ENCODE peak calls at places on chromosomes 4 and X, in seven cellular contexts. One of them, this sample, is unnamed.

GRCh38 chr4:38411092-38411491 is 252.9 kb upstream of the KLF3 start:
- DNase-seq in breast epithelium: no peak
- DNase-seq in fibroblast of pulmonary artery: no peak
- DNase-seq in H9: no peak
- DNase-seq in neural progenitor cell: no peak
- DNase-seq in psoas muscle: no peak
- DNase-seq in BJ: no peak
- DNase-seq in this sample: no peak

GRCh38 chr4:123315617-123316016 is 81.0 kb upstream of the SPRY1 start:
- DNase-seq in breast epithelium: no peak
- DNase-seq in fibroblast of pulmonary artery: no peak
- DNase-seq in H9: no peak
- DNase-seq in neural progenitor cell: no peak
- DNase-seq in psoas muscle: no peak
- DNase-seq in BJ: no peak
- DNase-seq in this sample: no peak

GRCh38 chrX:133783273-133783672 is 202.1 kb downstream of the GPC3 start:
- DNase-seq in breast epithelium: no peak
- DNase-seq in fibroblast of pulmonary artery: no peak
- DNase-seq in H9: no peak
- DNase-seq in neural progenitor cell: no peak
- DNase-seq in psoas muscle: no peak
- DNase-seq in BJ: no peak
- DNase-seq in this sample: no peak

GRCh38 chr4:140809671-140810070 is 53.5 kb upstream of the TBC1D9 start:
- DNase-seq in breast epithelium: no peak
- DNase-seq in fibroblast of pulmonary artery: no peak
- DNase-seq in H9: no peak
- DNase-seq in neural progenitor cell: no peak
- DNase-seq in psoas muscle: no peak
- DNase-seq in BJ: no peak
- DNase-seq in this sample: no peak

GRCh38 chrX:66635360-66635759 is 3.5 kb downstream of the EDA2R start:
- DNase-seq in breast epithelium: no peak
- DNase-seq in fibroblast of pulmonary artery: peak
- DNase-seq in H9: no peak
- DNase-seq in neural progenitor cell: no peak
- DNase-seq in psoas muscle: no peak
- DNase-seq in BJ: peak
- DNase-seq in this sample: no peak

GRCh38 chr4:11428701-11429571 is at the start of gene HS3ST1:
- DNase-seq in breast epithelium: peak
- DNase-seq in fibroblast of pulmonary artery: peak
- DNase-seq in H9: peak
- DNase-seq in neural progenitor cell: peak
- DNase-seq in psoas muscle: peak
- DNase-seq in BJ: no peak
- DNase-seq in this sample: peak

GRCh38 chr4:61401771-61402170 is 201.6 kb downstream of the ADGRL3 start:
- DNase-seq in breast epithelium: no peak
- DNase-seq in fibroblast of pulmonary artery: no peak
- DNase-seq in H9: no peak
- DNase-seq in neural progenitor cell: no peak
- DNase-seq in psoas muscle: no peak
- DNase-seq in BJ: no peak
- DNase-seq in this sample: no peak

GRCh38 chr4:148171596-148171995 is 270.6 kb downstream of the NR3C2 start:
- DNase-seq in breast epithelium: no peak
- DNase-seq in fibroblast of pulmonary artery: no peak
- DNase-seq in H9: no peak
- DNase-seq in neural progenitor cell: peak
- DNase-seq in psoas muscle: no peak
- DNase-seq in BJ: no peak
- DNase-seq in this sample: no peak

GRCh38 chr4:108331905-108332632 is 163.3 kb upstream of the LEF1 start:
- DNase-seq in breast epithelium: no peak
- DNase-seq in fibroblast of pulmonary artery: no peak
- DNase-seq in H9: no peak
- DNase-seq in neural progenitor cell: no peak
- DNase-seq in psoas muscle: no peak
- DNase-seq in BJ: no peak
- DNase-seq in this sample: no peak

GRCh38 chr4:4864940-4865704 is 5.7 kb downstream of the MSX1 start:
- DNase-seq in breast epithelium: no peak
- DNase-seq in fibroblast of pulmonary artery: no peak
- DNase-seq in H9: no peak
- DNase-seq in neural progenitor cell: peak
- DNase-seq in psoas muscle: no peak
- DNase-seq in BJ: no peak
- DNase-seq in this sample: no peak

GRCh38 chrX:115503099-115503498 is 57.9 kb upstream of the PLS3 start:
- DNase-seq in breast epithelium: no peak
- DNase-seq in fibroblast of pulmonary artery: no peak
- DNase-seq in H9: no peak
- DNase-seq in neural progenitor cell: no peak
- DNase-seq in psoas muscle: no peak
- DNase-seq in BJ: no peak
- DNase-seq in this sample: no peak

GRCh38 chr4:47106561-47106960 is 75.2 kb downstream of the GABRB1 start:
- DNase-seq in breast epithelium: no peak
- DNase-seq in fibroblast of pulmonary artery: peak
- DNase-seq in H9: no peak
- DNase-seq in neural progenitor cell: no peak
- DNase-seq in psoas muscle: no peak
- DNase-seq in BJ: no peak
- DNase-seq in this sample: no peak

GRCh38 chr4:126458993-126459392 is 1144.2 kb downstream of the FAT4 start:
- DNase-seq in breast epithelium: no peak
- DNase-seq in fibroblast of pulmonary artery: no peak
- DNase-seq in H9: no peak
- DNase-seq in neural progenitor cell: no peak
- DNase-seq in psoas muscle: no peak
- DNase-seq in BJ: no peak
- DNase-seq in this sample: no peak

GRCh38 chr4:80717204-80717603 is 313.3 kb upstream of the BMP3 start:
- DNase-seq in breast epithelium: no peak
- DNase-seq in fibroblast of pulmonary artery: no peak
- DNase-seq in H9: no peak
- DNase-seq in neural progenitor cell: no peak
- DNase-seq in psoas muscle: no peak
- DNase-seq in BJ: no peak
- DNase-seq in this sample: no peak

GRCh38 chrX:55167124-55167523 is 53.0 kb upstream of the PAGE5 start:
- DNase-seq in breast epithelium: no peak
- DNase-seq in fibroblast of pulmonary artery: no peak
- DNase-seq in H9: no peak
- DNase-seq in neural progenitor cell: no peak
- DNase-seq in psoas muscle: no peak
- DNase-seq in BJ: no peak
- DNase-seq in this sample: no peak

GRCh38 chr4:87677731-87678130 is 27.7 kb downstream of the DMP1 start:
- DNase-seq in breast epithelium: no peak
- DNase-seq in fibroblast of pulmonary artery: no peak
- DNase-seq in H9: no peak
- DNase-seq in neural progenitor cell: no peak
- DNase-seq in psoas muscle: peak
- DNase-seq in BJ: no peak
- DNase-seq in this sample: no peak

GRCh38 chr4:104146048-104146447 is 348.6 kb downstream of the CXXC4 start:
- DNase-seq in breast epithelium: no peak
- DNase-seq in fibroblast of pulmonary artery: no peak
- DNase-seq in H9: no peak
- DNase-seq in neural progenitor cell: no peak
- DNase-seq in psoas muscle: no peak
- DNase-seq in BJ: no peak
- DNase-seq in this sample: no peak

GRCh38 chr4:23945521-23946017 is 55.7 kb upstream of the PPARGC1A start:
- DNase-seq in breast epithelium: peak
- DNase-seq in fibroblast of pulmonary artery: peak
- DNase-seq in H9: no peak
- DNase-seq in neural progenitor cell: no peak
- DNase-seq in psoas muscle: peak
- DNase-seq in BJ: peak
- DNase-seq in this sample: no peak

GRCh38 chr4:149264093-149264733 is 551.4 kb downstream of the IQCM start:
- DNase-seq in breast epithelium: no peak
- DNase-seq in fibroblast of pulmonary artery: peak
- DNase-seq in H9: peak
- DNase-seq in neural progenitor cell: peak
- DNase-seq in psoas muscle: no peak
- DNase-seq in BJ: no peak
- DNase-seq in this sample: peak

GRCh38 chr4:168019019-168019651 is 73.2 kb upstream of the ANXA10 start:
- DNase-seq in breast epithelium: no peak
- DNase-seq in fibroblast of pulmonary artery: peak
- DNase-seq in H9: no peak
- DNase-seq in neural progenitor cell: no peak
- DNase-seq in psoas muscle: no peak
- DNase-seq in BJ: no peak
- DNase-seq in this sample: no peak

GRCh38 chrX:37716502-37717068 is 31.0 kb downstream of the XK start:
- DNase-seq in breast epithelium: no peak
- DNase-seq in fibroblast of pulmonary artery: no peak
- DNase-seq in H9: no peak
- DNase-seq in neural progenitor cell: no peak
- DNase-seq in psoas muscle: no peak
- DNase-seq in BJ: no peak
- DNase-seq in this sample: no peak

GRCh38 chr4:137359691-137360315 is 172.5 kb downstream of the PCDH18 start:
- DNase-seq in breast epithelium: no peak
- DNase-seq in fibroblast of pulmonary artery: no peak
- DNase-seq in H9: no peak
- DNase-seq in neural progenitor cell: no peak
- DNase-seq in psoas muscle: no peak
- DNase-seq in BJ: peak
- DNase-seq in this sample: no peak

GRCh38 chr4:123304151-123305021 is 92.2 kb upstream of the SPRY1 start:
- DNase-seq in breast epithelium: no peak
- DNase-seq in fibroblast of pulmonary artery: no peak
- DNase-seq in H9: peak
- DNase-seq in neural progenitor cell: peak
- DNase-seq in psoas muscle: peak
- DNase-seq in BJ: no peak
- DNase-seq in this sample: no peak

GRCh38 chr4:101762544-101762943 is 28.0 kb upstream of the BANK1 start:
- DNase-seq in breast epithelium: no peak
- DNase-seq in fibroblast of pulmonary artery: no peak
- DNase-seq in H9: no peak
- DNase-seq in neural progenitor cell: no peak
- DNase-seq in psoas muscle: no peak
- DNase-seq in BJ: no peak
- DNase-seq in this sample: no peak

GRCh38 chrX:132423323-132423722 is 65.5 kb downstream of the MBNL3 start:
- DNase-seq in breast epithelium: no peak
- DNase-seq in fibroblast of pulmonary artery: no peak
- DNase-seq in H9: no peak
- DNase-seq in neural progenitor cell: no peak
- DNase-seq in psoas muscle: no peak
- DNase-seq in BJ: no peak
- DNase-seq in this sample: no peak

GRCh38 chrX:46979340-46979739 is 67.1 kb downstream of the JADE3 start:
- DNase-seq in breast epithelium: no peak
- DNase-seq in fibroblast of pulmonary artery: peak
- DNase-seq in H9: no peak
- DNase-seq in neural progenitor cell: no peak
- DNase-seq in psoas muscle: no peak
- DNase-seq in BJ: no peak
- DNase-seq in this sample: no peak

DNA sequence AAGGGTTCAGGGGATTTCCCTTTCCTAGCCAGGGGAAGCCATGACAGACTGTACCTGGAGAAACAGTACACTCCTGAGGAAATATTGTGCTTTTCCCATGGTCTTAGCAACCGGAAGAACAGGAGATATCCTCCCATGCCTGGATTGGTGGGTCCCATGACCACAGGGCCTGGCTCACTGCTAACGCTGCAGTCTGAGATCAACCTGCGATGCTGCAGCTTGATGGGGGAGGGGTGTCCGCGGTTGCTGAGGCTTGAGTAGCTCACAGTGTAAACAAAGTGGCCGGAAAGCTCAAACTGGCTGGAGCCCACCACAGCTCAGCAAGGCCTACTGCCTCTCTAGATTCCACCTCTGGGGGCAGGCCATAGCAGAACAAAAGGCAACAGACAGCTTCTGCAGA is 819.5 kb downstream of the TECRL start:
- DNase-seq in breast epithelium: no peak
- DNase-seq in fibroblast of pulmonary artery: no peak
- DNase-seq in H9: peak
- DNase-seq in neural progenitor cell: peak
- DNase-seq in psoas muscle: no peak
- DNase-seq in BJ: no peak
- DNase-seq in this sample: no peak
- TF ChIP-seq CTCF in breast epithelium: no peak
- TF ChIP-seq CTCF in fibroblast of pulmonary artery: no peak
- TF ChIP-seq CTCF in H9: no peak
- TF ChIP-seq CTCF in neural progenitor cell: peak
- TF ChIP-seq CTCF in psoas muscle: no peak
- TF ChIP-seq CTCF in BJ: no peak
- TF ChIP-seq CTCF in this sample: no peak

DNA sequence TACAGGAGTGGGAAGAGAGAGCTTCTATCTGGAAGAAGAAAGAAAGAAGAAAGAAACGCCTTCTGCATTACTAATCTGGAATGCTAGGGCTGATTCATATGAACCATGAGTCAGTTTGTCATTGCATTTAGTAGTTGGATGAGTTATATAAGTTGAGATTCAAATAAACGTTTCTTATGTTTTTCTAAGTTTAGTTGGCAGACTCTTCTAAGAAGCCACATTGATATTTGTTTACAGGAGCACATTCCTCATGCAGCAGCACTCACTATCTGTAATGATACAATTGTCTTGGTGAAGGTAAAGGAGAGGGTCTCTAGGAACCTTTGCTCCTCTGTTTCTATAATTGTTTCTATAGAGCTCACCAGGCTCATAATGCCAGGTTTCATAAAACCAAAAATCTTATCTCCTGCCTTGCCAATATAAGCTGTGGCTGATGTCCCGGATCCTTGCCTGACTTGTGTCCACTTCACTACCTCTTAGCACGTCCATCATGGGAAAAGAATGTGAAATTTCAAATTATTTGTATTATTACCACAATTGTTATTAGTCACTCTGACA is 39.5 kb downstream of the HOPX start:
- DNase-seq in breast epithelium: no peak
- DNase-seq in fibroblast of pulmonary artery: peak
- DNase-seq in H9: no peak
- DNase-seq in neural progenitor cell: no peak
- DNase-seq in psoas muscle: no peak
- DNase-seq in BJ: peak
- DNase-seq in this sample: no peak
- TF ChIP-seq CTCF in breast epithelium: no peak
- TF ChIP-seq CTCF in fibroblast of pulmonary artery: no peak
- TF ChIP-seq CTCF in H9: no peak
- TF ChIP-seq CTCF in neural progenitor cell: no peak
- TF ChIP-seq CTCF in psoas muscle: no peak
- TF ChIP-seq CTCF in BJ: no peak
- TF ChIP-seq CTCF in this sample: no peak

GRCh38 chr4:155796031-155796430 is 37.2 kb downstream of the GUCY1B1 start:
- DNase-seq in breast epithelium: no peak
- DNase-seq in fibroblast of pulmonary artery: peak
- DNase-seq in H9: peak
- DNase-seq in neural progenitor cell: peak
- DNase-seq in psoas muscle: no peak
- DNase-seq in BJ: no peak
- DNase-seq in this sample: no peak
- TF ChIP-seq CTCF in breast epithelium: no peak
- TF ChIP-seq CTCF in fibroblast of pulmonary artery: peak
- TF ChIP-seq CTCF in H9: peak
- TF ChIP-seq CTCF in neural progenitor cell: peak
- TF ChIP-seq CTCF in psoas muscle: peak
- TF ChIP-seq CTCF in BJ: peak
- TF ChIP-seq CTCF in this sample: no peak

GRCh38 chr4:63528592-63528991 is 880.7 kb downstream of the TECRL start:
- DNase-seq in breast epithelium: no peak
- DNase-seq in fibroblast of pulmonary artery: peak
- DNase-seq in H9: no peak
- DNase-seq in neural progenitor cell: no peak
- DNase-seq in psoas muscle: no peak
- DNase-seq in BJ: no peak
- DNase-seq in this sample: no peak
- TF ChIP-seq CTCF in breast epithelium: no peak
- TF ChIP-seq CTCF in fibroblast of pulmonary artery: peak
- TF ChIP-seq CTCF in H9: peak
- TF ChIP-seq CTCF in neural progenitor cell: peak
- TF ChIP-seq CTCF in psoas muscle: no peak
- TF ChIP-seq CTCF in BJ: no peak
- TF ChIP-seq CTCF in this sample: peak

This sample was measured in D721Med.